ENCODE peak calls at places on chromosomes 4 and X, in nine cellular contexts. One of them, this sample, is unnamed.

GRCh38 chrX:52923781-52924241 is 26.7 kb downstream of the FAM156B start:
- DNase-seq in GM13976: no peak
- DNase-seq in lower leg skin: no peak
- DNase-seq in ovary: peak; percentile 13
- DNase-seq in cardiac fibroblast: peak; percentile 57
- DNase-seq in stomach: peak; percentile 44
- DNase-seq in fibroblast of pulmonary artery: peak; percentile 56
- DNase-seq in nephron progenitor cell: no peak
- DNase-seq in SK-N-SH: no peak
- DNase-seq in this sample: no peak

GRCh38 chr4:176508780-176509331 is 189.1 kb downstream of the SPCS3 start:
- DNase-seq in GM13976: no peak
- DNase-seq in lower leg skin: no peak
- DNase-seq in ovary: no peak
- DNase-seq in cardiac fibroblast: no peak
- DNase-seq in stomach: no peak
- DNase-seq in fibroblast of pulmonary artery: no peak
- DNase-seq in nephron progenitor cell: no peak
- DNase-seq in SK-N-SH: no peak
- DNase-seq in this sample: no peak

GRCh38 chrX:114675365-114675764 is 91.5 kb downstream of the HTR2C start:
- DNase-seq in GM13976: no peak
- DNase-seq in lower leg skin: no peak
- DNase-seq in ovary: no peak
- DNase-seq in cardiac fibroblast: peak; percentile 0
- DNase-seq in stomach: no peak
- DNase-seq in fibroblast of pulmonary artery: peak; percentile 0
- DNase-seq in nephron progenitor cell: no peak
- DNase-seq in SK-N-SH: no peak
- DNase-seq in this sample: no peak

GRCh38 chrX:20593836-20594235 is 327.1 kb upstream of the RPS6KA3 start:
- DNase-seq in GM13976: no peak
- DNase-seq in lower leg skin: no peak
- DNase-seq in ovary: no peak
- DNase-seq in cardiac fibroblast: no peak
- DNase-seq in stomach: no peak
- DNase-seq in fibroblast of pulmonary artery: no peak
- DNase-seq in nephron progenitor cell: no peak
- DNase-seq in SK-N-SH: no peak
- DNase-seq in this sample: no peak

GRCh38 chr4:89837385-89837995 is 529 bp upstream of the SNCA start:
- DNase-seq in GM13976: peak; percentile 45
- DNase-seq in lower leg skin: no peak
- DNase-seq in ovary: peak; percentile 31
- DNase-seq in cardiac fibroblast: peak; percentile 11
- DNase-seq in stomach: no peak
- DNase-seq in fibroblast of pulmonary artery: peak; percentile 50
- DNase-seq in nephron progenitor cell: peak; percentile 66
- DNase-seq in SK-N-SH: peak; percentile 54
- DNase-seq in this sample: peak; percentile 18

GRCh38 chr4:110610620-110610939 is 12.3 kb downstream of the PITX2 start:
- DNase-seq in GM13976: no peak
- DNase-seq in lower leg skin: no peak
- DNase-seq in ovary: no peak
- DNase-seq in cardiac fibroblast: no peak
- DNase-seq in stomach: no peak
- DNase-seq in fibroblast of pulmonary artery: no peak
- DNase-seq in nephron progenitor cell: no peak
- DNase-seq in SK-N-SH: no peak
- DNase-seq in this sample: no peak

GRCh38 chrX:119008122-119008744 is 33.8 kb downstream of the LONRF3 start:
- DNase-seq in GM13976: peak; percentile 54
- DNase-seq in lower leg skin: no peak
- DNase-seq in ovary: peak; percentile 22
- DNase-seq in cardiac fibroblast: peak; percentile 45
- DNase-seq in stomach: peak; percentile 28
- DNase-seq in fibroblast of pulmonary artery: peak; percentile 53
- DNase-seq in nephron progenitor cell: peak; percentile 39
- DNase-seq in SK-N-SH: peak; percentile 43
- DNase-seq in this sample: no peak

GRCh38 chr4:185778307-185778706 is 33.7 kb downstream of the SORBS2 start:
- DNase-seq in GM13976: no peak
- DNase-seq in lower leg skin: no peak
- DNase-seq in ovary: no peak
- DNase-seq in cardiac fibroblast: peak; percentile 14
- DNase-seq in stomach: no peak
- DNase-seq in fibroblast of pulmonary artery: no peak
- DNase-seq in nephron progenitor cell: no peak
- DNase-seq in SK-N-SH: no peak
- DNase-seq in this sample: no peak

GRCh38 chrX:22952011-22952410 is 47.7 kb upstream of the DDX53 start:
- DNase-seq in GM13976: no peak
- DNase-seq in lower leg skin: no peak
- DNase-seq in ovary: no peak
- DNase-seq in cardiac fibroblast: peak; percentile 53
- DNase-seq in stomach: no peak
- DNase-seq in fibroblast of pulmonary artery: peak; percentile 61
- DNase-seq in nephron progenitor cell: no peak
- DNase-seq in SK-N-SH: peak; percentile 5
- DNase-seq in this sample: no peak

GRCh38 chr4:109878355-109878754 is 30.4 kb downstream of the LRIT3 start:
- DNase-seq in GM13976: no peak
- DNase-seq in lower leg skin: no peak
- DNase-seq in ovary: no peak
- DNase-seq in cardiac fibroblast: no peak
- DNase-seq in stomach: no peak
- DNase-seq in fibroblast of pulmonary artery: no peak
- DNase-seq in nephron progenitor cell: no peak
- DNase-seq in SK-N-SH: no peak
- DNase-seq in this sample: no peak

GRCh38 chr4:176753049-176753448 is 39.7 kb downstream of the VEGFC start:
- DNase-seq in GM13976: no peak
- DNase-seq in lower leg skin: no peak
- DNase-seq in ovary: no peak
- DNase-seq in cardiac fibroblast: peak; percentile 70
- DNase-seq in stomach: no peak
- DNase-seq in fibroblast of pulmonary artery: peak; percentile 65
- DNase-seq in nephron progenitor cell: no peak
- DNase-seq in SK-N-SH: no peak
- DNase-seq in this sample: no peak

GRCh38 chr4:100882661-100883060 is 364.8 kb upstream of the EMCN start:
- DNase-seq in GM13976: no peak
- DNase-seq in lower leg skin: no peak
- DNase-seq in ovary: no peak
- DNase-seq in cardiac fibroblast: no peak
- DNase-seq in stomach: no peak
- DNase-seq in fibroblast of pulmonary artery: no peak
- DNase-seq in nephron progenitor cell: no peak
- DNase-seq in SK-N-SH: no peak
- DNase-seq in this sample: no peak

GRCh38 chr4:165403667-165404066 is 24.9 kb downstream of the CPE start:
- DNase-seq in GM13976: no peak
- DNase-seq in lower leg skin: no peak
- DNase-seq in ovary: no peak
- DNase-seq in cardiac fibroblast: no peak
- DNase-seq in stomach: no peak
- DNase-seq in fibroblast of pulmonary artery: no peak
- DNase-seq in nephron progenitor cell: no peak
- DNase-seq in SK-N-SH: peak; percentile 22
- DNase-seq in this sample: no peak

GRCh38 chr4:24417206-24417605 is 167.1 kb downstream of the DHX15 start:
- DNase-seq in GM13976: no peak
- DNase-seq in lower leg skin: no peak
- DNase-seq in ovary: no peak
- DNase-seq in cardiac fibroblast: peak; percentile 46
- DNase-seq in stomach: no peak
- DNase-seq in fibroblast of pulmonary artery: no peak
- DNase-seq in nephron progenitor cell: no peak
- DNase-seq in SK-N-SH: no peak
- DNase-seq in this sample: no peak

GRCh38 chr4:144645621-144646522 is at the start of gene HHIP:
- DNase-seq in GM13976: peak; percentile 46
- DNase-seq in lower leg skin: no peak
- DNase-seq in ovary: peak; percentile 72
- DNase-seq in cardiac fibroblast: peak; percentile 83
- DNase-seq in stomach: peak; percentile 31
- DNase-seq in fibroblast of pulmonary artery: peak; percentile 86
- DNase-seq in nephron progenitor cell: peak; percentile 83
- DNase-seq in SK-N-SH: peak; percentile 70
- DNase-seq in this sample: no peak

DNA sequence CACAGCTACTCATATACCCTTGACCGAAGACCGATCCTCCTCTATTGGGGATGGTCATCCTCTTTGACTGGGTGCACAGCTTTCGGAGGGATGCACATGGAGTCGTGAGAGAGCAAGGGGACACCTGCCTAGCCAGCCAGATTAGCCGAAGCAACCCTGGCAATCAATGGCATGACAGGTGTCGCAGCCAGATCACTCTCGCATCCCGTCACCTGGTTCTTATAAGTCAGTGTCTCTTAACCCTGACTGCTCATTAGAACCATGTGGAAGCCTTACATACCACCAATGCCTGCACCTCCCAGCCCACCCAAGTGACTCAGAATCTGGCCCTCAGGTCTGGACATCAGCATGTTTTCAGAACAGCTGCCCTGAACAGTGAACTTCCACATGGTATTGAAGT is 249.7 kb downstream of the EVC2 start:
- DNase-seq in GM13976: no peak
- DNase-seq in lower leg skin: no peak
- DNase-seq in ovary: no peak
- DNase-seq in cardiac fibroblast: no peak
- DNase-seq in stomach: no peak
- DNase-seq in fibroblast of pulmonary artery: no peak
- DNase-seq in nephron progenitor cell: no peak
- DNase-seq in SK-N-SH: no peak
- DNase-seq in this sample: no peak
- TF ChIP-seq CTCF in GM13976: no peak
- TF ChIP-seq CTCF in lower leg skin: no peak
- TF ChIP-seq CTCF in ovary: no peak
- TF ChIP-seq CTCF in cardiac fibroblast: no peak
- TF ChIP-seq CTCF in stomach: no peak
- TF ChIP-seq CTCF in fibroblast of pulmonary artery: no peak
- TF ChIP-seq CTCF in nephron progenitor cell: no peak
- TF ChIP-seq CTCF in SK-N-SH: no peak
- TF ChIP-seq CTCF in this sample: no peak

DNA sequence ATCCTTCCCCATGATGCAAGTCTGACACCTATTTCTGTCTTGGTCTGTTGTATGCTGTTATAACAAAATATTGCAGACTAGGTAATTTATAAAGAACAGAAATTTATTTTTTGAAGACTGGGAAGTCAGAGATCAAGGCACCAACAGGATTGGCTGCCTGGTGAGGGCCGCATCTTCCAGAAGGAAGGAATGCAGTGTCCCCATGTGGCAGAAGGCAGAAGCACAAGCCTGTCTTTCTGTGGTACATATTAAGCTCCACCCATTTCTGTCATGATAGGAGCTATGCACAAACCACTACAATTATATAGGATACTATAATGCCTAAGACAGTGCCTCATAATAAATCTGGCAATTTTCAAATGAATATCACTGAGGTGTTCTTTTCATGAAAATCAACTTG is 502.3 kb upstream of the DIAPH2 start:
- DNase-seq in GM13976: no peak
- DNase-seq in lower leg skin: no peak
- DNase-seq in ovary: peak; percentile 29
- DNase-seq in cardiac fibroblast: peak; percentile 27
- DNase-seq in stomach: no peak
- DNase-seq in fibroblast of pulmonary artery: peak; percentile 57
- DNase-seq in nephron progenitor cell: peak; percentile 33
- DNase-seq in SK-N-SH: peak; percentile 0
- DNase-seq in this sample: no peak
- TF ChIP-seq CTCF in GM13976: no peak
- TF ChIP-seq CTCF in lower leg skin: no peak
- TF ChIP-seq CTCF in ovary: peak; percentile 10
- TF ChIP-seq CTCF in cardiac fibroblast: peak; percentile 65
- TF ChIP-seq CTCF in stomach: no peak
- TF ChIP-seq CTCF in fibroblast of pulmonary artery: peak; percentile 53
- TF ChIP-seq CTCF in nephron progenitor cell: peak; percentile 66
- TF ChIP-seq CTCF in SK-N-SH: peak; percentile 61
- TF ChIP-seq CTCF in this sample: no peak

DNA sequence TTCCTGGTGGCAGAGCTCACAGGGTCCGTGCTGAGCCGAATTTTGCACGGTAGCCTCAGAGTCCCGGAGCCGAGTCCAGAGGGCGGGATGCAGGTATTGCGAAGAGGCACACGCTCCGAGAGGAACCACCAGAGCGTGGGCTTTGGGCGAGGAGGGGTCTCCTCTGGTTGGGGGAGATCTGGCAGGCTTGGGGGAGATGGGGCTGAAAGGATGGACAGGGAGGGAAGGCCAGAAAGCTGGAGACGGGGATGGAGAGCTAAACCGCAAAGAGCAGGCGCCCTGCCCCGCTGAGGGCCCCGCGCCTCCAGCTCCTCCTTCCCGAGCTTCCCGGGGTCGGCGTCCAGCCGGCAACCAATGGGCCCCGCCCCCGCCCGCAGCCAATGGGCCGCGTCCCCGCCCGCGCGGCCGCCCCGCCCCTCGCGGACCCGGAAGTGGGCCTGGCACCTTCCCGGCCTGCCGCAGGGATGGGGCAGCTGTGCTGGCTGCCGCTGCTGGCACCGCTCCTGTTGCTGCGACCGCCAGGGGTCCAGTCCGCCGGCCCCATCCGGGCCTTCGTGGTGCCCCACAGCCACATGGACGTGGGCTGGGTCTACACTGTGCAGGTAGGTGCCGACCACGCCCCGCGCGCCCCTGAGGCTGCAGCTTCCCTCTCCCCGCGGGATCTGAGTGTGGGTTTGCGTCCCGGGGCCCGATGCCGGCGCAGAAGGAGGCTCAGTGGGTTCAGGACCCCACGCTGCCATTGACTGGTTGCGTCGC is at the start of gene MAN2B2:
- DNase-seq in GM13976: peak; percentile 98
- DNase-seq in lower leg skin: peak; percentile 78
- DNase-seq in ovary: peak; percentile 90
- DNase-seq in cardiac fibroblast: peak; percentile 82
- DNase-seq in stomach: peak; percentile 93
- DNase-seq in fibroblast of pulmonary artery: peak; percentile 72
- DNase-seq in nephron progenitor cell: peak; percentile 95
- DNase-seq in SK-N-SH: peak; percentile 100
- DNase-seq in this sample: peak; percentile 83
- TF ChIP-seq CTCF in GM13976: no peak
- TF ChIP-seq CTCF in lower leg skin: no peak
- TF ChIP-seq CTCF in ovary: no peak
- TF ChIP-seq CTCF in cardiac fibroblast: no peak
- TF ChIP-seq CTCF in stomach: no peak
- TF ChIP-seq CTCF in fibroblast of pulmonary artery: no peak
- TF ChIP-seq CTCF in nephron progenitor cell: no peak
- TF ChIP-seq CTCF in SK-N-SH: peak; percentile 29
- TF ChIP-seq CTCF in this sample: no peak

DNA sequence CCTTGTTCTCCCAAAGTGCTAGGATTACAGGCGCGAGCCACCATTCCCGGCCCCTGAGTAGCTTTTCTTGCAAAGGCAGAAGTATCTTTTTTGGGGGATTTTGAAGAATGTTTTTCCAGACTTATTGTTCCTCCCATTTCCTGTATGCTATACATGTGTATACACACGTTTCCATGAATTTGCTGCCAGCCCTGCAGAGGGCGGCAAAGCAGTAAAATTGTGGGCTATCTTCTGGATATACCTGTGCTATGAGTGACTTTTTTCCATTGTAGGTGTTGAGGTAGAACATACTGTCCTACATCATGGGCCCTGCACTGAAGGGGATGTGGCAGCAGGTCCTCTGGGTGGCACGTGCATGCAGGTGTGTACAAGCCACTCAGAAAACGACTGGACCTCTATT is 16.9 kb upstream of the MED28 start:
- DNase-seq in GM13976: no peak
- DNase-seq in lower leg skin: no peak
- DNase-seq in ovary: no peak
- DNase-seq in cardiac fibroblast: no peak
- DNase-seq in stomach: no peak
- DNase-seq in fibroblast of pulmonary artery: peak; percentile 21
- DNase-seq in nephron progenitor cell: no peak
- DNase-seq in SK-N-SH: peak; percentile 21
- DNase-seq in this sample: no peak
- TF ChIP-seq CTCF in GM13976: no peak
- TF ChIP-seq CTCF in lower leg skin: no peak
- TF ChIP-seq CTCF in ovary: no peak
- TF ChIP-seq CTCF in cardiac fibroblast: peak; percentile 47
- TF ChIP-seq CTCF in stomach: no peak
- TF ChIP-seq CTCF in fibroblast of pulmonary artery: peak; percentile 35
- TF ChIP-seq CTCF in nephron progenitor cell: no peak
- TF ChIP-seq CTCF in SK-N-SH: peak; percentile 48
- TF ChIP-seq CTCF in this sample: no peak

This sample was measured in natural killer cell.